ENCODE peak calls at places on chromosome 7, in eight cellular contexts. F is cardiac muscle cell; Z is H54; M is endothelial cell of umbilical vein; E is NCI-H2081 treated with DMSO at 0.1 percent for 48 hours; N is right atrium auricular region; P is iPS DF 19.7; W is activated effector memory CD4-positive, alpha-beta T cell treated with anti-CD3 and anti-CD28 coated beads, Interleukin-2, amount 50 U/mL, for 16 hours. D is an unnamed sample.

GRCh38 chr7:86469680-86470295 is 173.9 kb upstream of the GRM3 start:
- DNase-seq in F (peak), Z (peak), M (peak), E (peak), N (peak), P (peak), W (peak), D (peak)

GRCh38 chr7:54542920-54543539 is 855 bp downstream of the VSTM2A start:
- DNase-seq in F (peak), Z (peak), M (peak), E (no peak), N (no peak), P (peak), W (no peak), D (no peak)

GRCh38 chr7:40008218-40008815 is 58.3 kb downstream of the CDK13 start:
- DNase-seq in F (no peak), Z (no peak), M (peak), E (no peak), N (no peak), P (no peak), W (no peak), D (no peak)

GRCh38 chr7:78736548-78736947 is 716.9 kb downstream of the MAGI2 start:
- DNase-seq in F (no peak), Z (no peak), M (no peak), E (no peak), N (no peak), P (no peak), W (no peak), D (no peak)

GRCh38 chr7:19920705-19921104 is 147.3 kb upstream of the TMEM196 start:
- DNase-seq in F (no peak), Z (no peak), M (no peak), E (no peak), N (no peak), P (peak), W (no peak), D (no peak)

GRCh38 chr7:150668472-150668911 is 17.0 kb upstream of the GIMAP2 start:
- DNase-seq in F (no peak), Z (no peak), M (no peak), E (no peak), N (no peak), P (no peak), W (peak), D (peak)

GRCh38 chr7:37920619-37921339 is at the start of gene EPDR1:
- DNase-seq in F (peak), Z (peak), M (no peak), E (peak), N (no peak), P (no peak), W (no peak), D (peak)

GRCh38 chr7:67552738-67553137 is 556.1 kb downstream of the TYW1 start:
- DNase-seq in F (no peak), Z (no peak), M (no peak), E (no peak), N (no peak), P (no peak), W (no peak), D (no peak)

GRCh38 chr7:65390588-65390987 is 16.9 kb downstream of the ZNF92 start:
- DNase-seq in F (no peak), Z (no peak), M (no peak), E (no peak), N (no peak), P (no peak), W (no peak), D (peak)

GRCh38 chr7:106041140-106041717 is 70.9 kb downstream of the SYPL1 start:
- DNase-seq in F (peak), Z (peak), M (peak), E (no peak), N (no peak), P (no peak), W (peak), D (peak)

GRCh38 chr7:31633894-31634494 is 53.0 kb upstream of the PPP1R17 start:
- DNase-seq in F (peak), Z (peak), M (peak), E (no peak), N (no peak), P (no peak), W (no peak), D (peak)

GRCh38 chr7:157570531-157571200 is 233.9 kb downstream of the DNAJB6 start:
- DNase-seq in F (no peak), Z (peak), M (no peak), E (no peak), N (no peak), P (no peak), W (no peak), D (no peak)